ENCODE peak calls at places on chromosomes 4 and X, in seven cellular contexts. One of them, this sample, is unnamed.

GRCh38 chr4:14985843-14986242 is 16.4 kb upstream of the CPEB2 start:
- DNase-seq in H1: no peak
- DNase-seq in K562: no peak
- DNase-seq in GM12878: no peak
- DNase-seq in SK-N-SH: no peak
- DNase-seq in HCT116: no peak
- DNase-seq in HepG2: no peak
- DNase-seq in this sample: no peak

GRCh38 chr4:145154573-145154972 is 25.8 kb downstream of the OTUD4 start:
- DNase-seq in H1: no peak
- DNase-seq in K562: no peak
- DNase-seq in GM12878: no peak
- DNase-seq in SK-N-SH: no peak
- DNase-seq in HCT116: no peak
- DNase-seq in HepG2: peak
- DNase-seq in this sample: no peak

GRCh38 chr4:2942037-2942531 is 21.1 kb downstream of the NOP14 start:
- DNase-seq in H1: no peak
- DNase-seq in K562: no peak
- DNase-seq in GM12878: no peak
- DNase-seq in SK-N-SH: no peak
- DNase-seq in HCT116: no peak
- DNase-seq in HepG2: no peak
- DNase-seq in this sample: no peak

GRCh38 chr4:176001171-176002006 is 64.3 kb upstream of the WDR17 start:
- DNase-seq in H1: peak
- DNase-seq in K562: no peak
- DNase-seq in GM12878: no peak
- DNase-seq in SK-N-SH: peak
- DNase-seq in HCT116: peak
- DNase-seq in HepG2: no peak
- DNase-seq in this sample: peak

GRCh38 chr4:8086751-8087445 is 71.7 kb downstream of the ABLIM2 start:
- DNase-seq in H1: no peak
- DNase-seq in K562: no peak
- DNase-seq in GM12878: no peak
- DNase-seq in SK-N-SH: peak
- DNase-seq in HCT116: no peak
- DNase-seq in HepG2: no peak
- DNase-seq in this sample: no peak

GRCh38 chr4:11421116-11421515 is 7.6 kb downstream of the HS3ST1 start:
- DNase-seq in H1: no peak
- DNase-seq in K562: no peak
- DNase-seq in GM12878: no peak
- DNase-seq in SK-N-SH: no peak
- DNase-seq in HCT116: no peak
- DNase-seq in HepG2: no peak
- DNase-seq in this sample: no peak

GRCh38 chr4:37827030-37827705 is 682 bp downstream of the PGM2 start:
- DNase-seq in H1: no peak
- DNase-seq in K562: no peak
- DNase-seq in GM12878: no peak
- DNase-seq in SK-N-SH: no peak
- DNase-seq in HCT116: no peak
- DNase-seq in HepG2: no peak
- DNase-seq in this sample: peak

GRCh38 chr4:188735082-188735481 is 595.8 kb downstream of the TRIML1 start:
- DNase-seq in H1: no peak
- DNase-seq in K562: no peak
- DNase-seq in GM12878: no peak
- DNase-seq in SK-N-SH: no peak
- DNase-seq in HCT116: no peak
- DNase-seq in HepG2: no peak
- DNase-seq in this sample: no peak

GRCh38 chrX:63713510-63713909 is 71.5 kb downstream of the ARHGEF9 start:
- DNase-seq in H1: no peak
- DNase-seq in K562: no peak
- DNase-seq in GM12878: no peak
- DNase-seq in SK-N-SH: no peak
- DNase-seq in HCT116: no peak
- DNase-seq in HepG2: no peak
- DNase-seq in this sample: no peak

GRCh38 chr4:89800012-89800516 is 36.9 kb downstream of the SNCA start:
- DNase-seq in H1: no peak
- DNase-seq in K562: no peak
- DNase-seq in GM12878: no peak
- DNase-seq in SK-N-SH: no peak
- DNase-seq in HCT116: no peak
- DNase-seq in HepG2: no peak
- DNase-seq in this sample: peak

GRCh38 chr4:3486556-3487270 is 23.6 kb downstream of the DOK7 start:
- DNase-seq in H1: no peak
- DNase-seq in K562: no peak
- DNase-seq in GM12878: no peak
- DNase-seq in SK-N-SH: peak
- DNase-seq in HCT116: no peak
- DNase-seq in HepG2: no peak
- DNase-seq in this sample: no peak

GRCh38 chrX:36983831-36984230 is 24.3 kb upstream of the FAM47C start:
- DNase-seq in H1: no peak
- DNase-seq in K562: no peak
- DNase-seq in GM12878: no peak
- DNase-seq in SK-N-SH: no peak
- DNase-seq in HCT116: no peak
- DNase-seq in HepG2: no peak
- DNase-seq in this sample: no peak

GRCh38 chrX:118893923-118894322 is 70.3 kb downstream of the ZCCHC12 start:
- DNase-seq in H1: no peak
- DNase-seq in K562: no peak
- DNase-seq in GM12878: no peak
- DNase-seq in SK-N-SH: no peak
- DNase-seq in HCT116: no peak
- DNase-seq in HepG2: no peak
- DNase-seq in this sample: no peak
- TF ChIP-seq JUND in H1: no peak
- TF ChIP-seq JUND in K562: no peak
- TF ChIP-seq JUND in GM12878: no peak
- TF ChIP-seq JUND in SK-N-SH: no peak
- TF ChIP-seq JUND in HCT116: no peak
- TF ChIP-seq JUND in HepG2: no peak
- TF ChIP-seq JUND in this sample: no peak

GRCh38 chrX:40099046-40099968 is 1.5 kb upstream of the BCOR start:
- DNase-seq in H1: peak
- DNase-seq in K562: no peak
- DNase-seq in GM12878: peak
- DNase-seq in SK-N-SH: peak
- DNase-seq in HCT116: no peak
- DNase-seq in HepG2: no peak
- DNase-seq in this sample: no peak
- TF ChIP-seq JUND in H1: no peak
- TF ChIP-seq JUND in K562: no peak
- TF ChIP-seq JUND in GM12878: no peak
- TF ChIP-seq JUND in SK-N-SH: no peak
- TF ChIP-seq JUND in HCT116: no peak
- TF ChIP-seq JUND in HepG2: no peak
- TF ChIP-seq JUND in this sample: no peak

DNA sequence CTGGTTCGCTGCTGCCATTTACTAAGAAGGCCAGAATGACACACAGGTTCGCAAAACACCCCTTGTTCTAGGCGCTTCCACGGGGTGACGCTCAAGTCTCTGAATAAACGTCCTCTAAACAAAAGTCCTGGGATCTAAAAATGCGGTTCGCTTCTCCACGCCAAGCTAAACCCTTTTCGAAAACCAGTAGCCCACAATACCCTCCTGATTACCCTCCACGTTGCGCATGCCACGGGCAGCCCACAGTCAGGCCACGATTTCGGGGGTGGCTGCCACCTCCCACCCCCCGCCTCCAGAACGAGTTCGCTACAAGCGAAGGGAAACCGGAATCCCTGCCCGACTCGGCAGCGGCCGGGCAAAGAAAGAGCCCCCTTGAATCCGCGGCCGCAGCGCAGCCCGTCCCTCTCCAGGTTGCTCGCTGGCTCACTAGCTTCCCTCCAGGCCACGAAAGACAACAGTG is 423 bp downstream of the RPL39 start:
- DNase-seq in H1: no peak
- DNase-seq in K562: no peak
- DNase-seq in GM12878: no peak
- DNase-seq in SK-N-SH: peak
- DNase-seq in HCT116: no peak
- DNase-seq in HepG2: peak
- DNase-seq in this sample: peak
- TF ChIP-seq JUND in H1: no peak
- TF ChIP-seq JUND in K562: no peak
- TF ChIP-seq JUND in GM12878: no peak
- TF ChIP-seq JUND in SK-N-SH: no peak
- TF ChIP-seq JUND in HCT116: no peak
- TF ChIP-seq JUND in HepG2: no peak
- TF ChIP-seq JUND in this sample: no peak

GRCh38 chrX:20461576-20461975 is 194.9 kb upstream of the RPS6KA3 start:
- DNase-seq in H1: no peak
- DNase-seq in K562: no peak
- DNase-seq in GM12878: no peak
- DNase-seq in SK-N-SH: no peak
- DNase-seq in HCT116: no peak
- DNase-seq in HepG2: no peak
- DNase-seq in this sample: no peak
- TF ChIP-seq JUND in H1: no peak
- TF ChIP-seq JUND in K562: no peak
- TF ChIP-seq JUND in GM12878: no peak
- TF ChIP-seq JUND in SK-N-SH: no peak
- TF ChIP-seq JUND in HCT116: no peak
- TF ChIP-seq JUND in HepG2: no peak
- TF ChIP-seq JUND in this sample: no peak

DNA sequence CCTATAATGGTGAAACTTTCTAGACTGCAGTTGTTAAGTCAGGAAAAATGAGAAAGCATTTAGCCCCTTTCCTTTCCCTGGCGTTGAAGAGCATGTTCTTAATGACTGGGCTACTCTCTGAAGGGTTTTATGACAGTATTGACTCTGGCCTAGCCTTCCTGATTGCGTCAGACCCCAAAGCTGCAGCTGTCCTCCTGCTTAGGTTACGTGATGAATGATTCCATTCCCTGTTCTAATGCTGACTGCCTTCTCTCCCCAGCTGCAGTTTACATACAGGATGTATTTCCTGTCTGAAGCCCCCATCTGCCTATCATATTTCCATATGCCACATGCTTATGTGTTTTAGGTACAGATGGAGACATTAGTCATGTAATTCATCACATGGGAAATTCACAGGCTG is 105.8 kb upstream of the EGFL6 start:
- DNase-seq in H1: no peak
- DNase-seq in K562: no peak
- DNase-seq in GM12878: no peak
- DNase-seq in SK-N-SH: no peak
- DNase-seq in HCT116: no peak
- DNase-seq in HepG2: no peak
- DNase-seq in this sample: no peak
- TF ChIP-seq JUND in H1: no peak
- TF ChIP-seq JUND in K562: no peak
- TF ChIP-seq JUND in GM12878: no peak
- TF ChIP-seq JUND in SK-N-SH: no peak
- TF ChIP-seq JUND in HCT116: no peak
- TF ChIP-seq JUND in HepG2: no peak
- TF ChIP-seq JUND in this sample: no peak

This sample was measured in T47D.